ENCODE peak calls at places on chromosomes 6 and 20, in ten cellular contexts. D, E, U, Q, P, C, W, M, X and G are unnamed samples.

GRCh38 chr6:33633462-33634158 is 12.5 kb downstream of the ITPR3 start:
- DNase-seq in D (peak), E (no peak), U (no peak), Q (peak), P (peak), C (peak), W (peak), M (peak), X (peak), G (peak)

GRCh38 chr6:98678481-98678880 is 155.9 kb upstream of the POU3F2 start:
- DNase-seq in D (no peak), E (no peak), U (no peak), Q (no peak), P (no peak), C (no peak), W (no peak), M (no peak), X (no peak), G (no peak)

GRCh38 chr20:47332381-47333206 is 23.9 kb downstream of the ZMYND8 start:
- DNase-seq in D (no peak), E (no peak), U (no peak), Q (no peak), P (no peak), C (no peak), W (no peak), M (no peak), X (no peak), G (no peak)

GRCh38 chr6:447381-448165 is 56.0 kb downstream of the IRF4 start:
- DNase-seq in D (peak), E (no peak), U (no peak), Q (no peak), P (no peak), C (no peak), W (peak), M (no peak), X (no peak), G (no peak)

GRCh38 chr6:149409617-149410016 is 9.6 kb downstream of the SUMO4 start:
- DNase-seq in D (no peak), E (no peak), U (no peak), Q (no peak), P (no peak), C (no peak), W (no peak), M (no peak), X (no peak), G (no peak)

GRCh38 chr6:90894285-90895144 is 307.6 kb upstream of the MAP3K7 start:
- DNase-seq in D (no peak), E (no peak), U (no peak), Q (no peak), P (no peak), C (no peak), W (no peak), M (no peak), X (no peak), G (no peak)

GRCh38 chr6:44135875-44136274 is 8.5 kb downstream of the TMEM63B start:
- DNase-seq in D (no peak), E (no peak), U (no peak), Q (no peak), P (peak), C (no peak), W (no peak), M (no peak), X (no peak), G (no peak)

GRCh38 chr20:48697845-48698491 is 129.8 kb downstream of the PREX1 start:
- DNase-seq in D (no peak), E (no peak), U (peak), Q (no peak), P (no peak), C (peak), W (no peak), M (peak), X (no peak), G (no peak)

GRCh38 chr6:4677011-4677750 is 99.0 kb upstream of the CDYL start:
- DNase-seq in D (no peak), E (no peak), U (no peak), Q (no peak), P (peak), C (no peak), W (no peak), M (no peak), X (no peak), G (no peak)